ENCODE peak calls at places on chromosome 19, in seven cellular contexts. U, E, R, G, K, D and Y are unnamed samples.

GRCh38 chr19:58002384-58003152 is at the start of gene ZNF606:
- DNase-seq in U (peak), E (peak), R (peak), G (peak), K (peak), D (peak), Y (peak)

GRCh38 chr19:51565583-51565982 is 5.5 kb upstream of the ZNF175 start:
- DNase-seq in U (no peak), E (peak), R (no peak), G (no peak), K (no peak), D (no peak), Y (no peak)

GRCh38 chr19:401836-402535 is 7.0 kb downstream of the C2CD4C start:
- DNase-seq in U (no peak), E (no peak), R (no peak), G (no peak), K (no peak), D (no peak), Y (no peak)

GRCh38 chr19:31223805-31224534 is 125.3 kb downstream of the TSHZ3 start:
- DNase-seq in U (no peak), E (no peak), R (no peak), G (peak), K (peak), D (no peak), Y (no peak)

GRCh38 chr19:45218426-45218825 is 26.8 kb downstream of the EXOC3L2 start:
- DNase-seq in U (no peak), E (no peak), R (no peak), G (no peak), K (no peak), D (no peak), Y (no peak)

GRCh38 chr19:1672038-1672768 is 19.8 kb upstream of the TCF3 start:
- DNase-seq in U (no peak), E (no peak), R (no peak), G (peak), K (no peak), D (no peak), Y (no peak)

GRCh38 chr19:40718774-40719391 is 2.0 kb downstream of the ITPKC start:
- DNase-seq in U (peak), E (no peak), R (no peak), G (peak), K (peak), D (peak), Y (peak)

GRCh38 chr19:19485161-19485997 is 30.0 kb downstream of the TSSK6 start:
- DNase-seq in U (no peak), E (no peak), R (no peak), G (peak), K (no peak), D (no peak), Y (no peak)

GRCh38 chr19:4547303-4548237 is 7.7 kb upstream of the LRG1 start:
- DNase-seq in U (no peak), E (no peak), R (no peak), G (peak), K (peak), D (no peak), Y (no peak)

GRCh38 chr19:3503036-3503572 is 2.6 kb upstream of the DOHH start:
- DNase-seq in U (no peak), E (no peak), R (no peak), G (no peak), K (no peak), D (no peak), Y (no peak)

GRCh38 chr19:18960370-18960769 is 19.4 kb upstream of the HOMER3 start:
- DNase-seq in U (no peak), E (no peak), R (no peak), G (no peak), K (no peak), D (no peak), Y (no peak)

GRCh38 chr19:43265664-43266025 is 3.7 kb downstream of the PSG9 start:
- DNase-seq in U (no peak), E (no peak), R (no peak), G (peak), K (no peak), D (no peak), Y (peak)

GRCh38 chr19:58474291-58474996 is 1.7 kb upstream of the ZNF446 start:
- DNase-seq in U (no peak), E (no peak), R (no peak), G (no peak), K (peak), D (no peak), Y (no peak)

GRCh38 chr19:55525289-55526101 is 11.4 kb downstream of the SBK2 start:
- DNase-seq in U (no peak), E (no peak), R (no peak), G (no peak), K (no peak), D (no peak), Y (no peak)